ENCODE peak calls at places on chromosomes 4 and X, in five cellular contexts. One of them, this sample, is unnamed.

GRCh38 chrX:39605866-39606265 is 491.9 kb downstream of the BCOR start:
- DNase-seq in NB4: no peak
- DNase-seq in heart left ventricle: no peak
- DNase-seq in heart right ventricle: no peak
- DNase-seq in GM13977: no peak
- DNase-seq in this sample: no peak

GRCh38 chr4:47551682-47552081 is 66.6 kb downstream of the ATP10D start:
- DNase-seq in heart right ventricle: no peak
- DNase-seq in NB4: no peak
- DNase-seq in GM13977: no peak
- DNase-seq in heart left ventricle: no peak
- DNase-seq in this sample: no peak

GRCh38 chrX:20218809-20219505 is 47.8 kb downstream of the RPS6KA3 start:
- DNase-seq in GM13977: no peak
- DNase-seq in heart right ventricle: no peak
- DNase-seq in NB4: no peak
- DNase-seq in heart left ventricle: no peak
- DNase-seq in this sample: peak

GRCh38 chr4:109303141-109303499 is 662 bp upstream of the COL25A1 start:
- DNase-seq in NB4: no peak
- DNase-seq in GM13977: no peak
- DNase-seq in heart right ventricle: no peak
- DNase-seq in heart left ventricle: no peak
- DNase-seq in this sample: no peak

GRCh38 chrX:154317391-154318000 is 21.9 kb downstream of the TKTL1 start:
- DNase-seq in heart right ventricle: no peak
- DNase-seq in NB4: no peak
- DNase-seq in GM13977: no peak
- DNase-seq in heart left ventricle: no peak
- DNase-seq in this sample: no peak

GRCh38 chr4:165208741-165209388 is 1.5 kb downstream of the KLHL2 start:
- DNase-seq in GM13977: no peak
- DNase-seq in heart right ventricle: no peak
- DNase-seq in NB4: peak
- DNase-seq in heart left ventricle: no peak
- DNase-seq in this sample: no peak

GRCh38 chr4:33357121-33357520 is 2637.0 kb downstream of the PCDH7 start:
- DNase-seq in NB4: no peak
- DNase-seq in heart right ventricle: no peak
- DNase-seq in heart left ventricle: no peak
- DNase-seq in GM13977: no peak
- DNase-seq in this sample: no peak

GRCh38 chr4:132669786-132670185 is 479.3 kb upstream of the PCDH10 start:
- DNase-seq in heart left ventricle: no peak
- DNase-seq in NB4: no peak
- DNase-seq in heart right ventricle: no peak
- DNase-seq in GM13977: no peak
- DNase-seq in this sample: no peak

GRCh38 chr4:173226401-173226888 is 57.8 kb downstream of the GALNT7 start:
- DNase-seq in heart left ventricle: no peak
- DNase-seq in NB4: no peak
- DNase-seq in GM13977: no peak
- DNase-seq in heart right ventricle: no peak
- DNase-seq in this sample: no peak

GRCh38 chr4:128573781-128574508 is 235.6 kb upstream of the JADE1 start:
- DNase-seq in NB4: no peak
- DNase-seq in heart right ventricle: no peak
- DNase-seq in heart left ventricle: no peak
- DNase-seq in GM13977: no peak
- DNase-seq in this sample: no peak

GRCh38 chr4:173531085-173531965 is 1.3 kb upstream of the HAND2 start:
- DNase-seq in heart right ventricle: peak
- DNase-seq in GM13977: peak
- DNase-seq in NB4: no peak
- DNase-seq in heart left ventricle: peak
- DNase-seq in this sample: peak

GRCh38 chr4:7960790-7961655 is 21.4 kb upstream of the AFAP1 start:
- DNase-seq in GM13977: peak
- DNase-seq in heart left ventricle: no peak
- DNase-seq in NB4: peak
- DNase-seq in heart right ventricle: no peak
- DNase-seq in this sample: peak

GRCh38 chr4:153137677-153138630 is 66.3 kb upstream of the TRIM2 start:
- DNase-seq in heart left ventricle: no peak
- DNase-seq in heart right ventricle: no peak
- DNase-seq in NB4: peak
- DNase-seq in GM13977: no peak
- DNase-seq in this sample: no peak

GRCh38 chr4:153067376-153067775 is 131.3 kb downstream of the FHDC1 start:
- DNase-seq in heart right ventricle: no peak
- DNase-seq in heart left ventricle: no peak
- DNase-seq in GM13977: no peak
- DNase-seq in NB4: no peak
- DNase-seq in this sample: no peak

GRCh38 chr4:71113294-71113693 is 119.8 kb downstream of the DCK start:
- DNase-seq in NB4: no peak
- DNase-seq in GM13977: no peak
- DNase-seq in heart left ventricle: no peak
- DNase-seq in heart right ventricle: no peak
- DNase-seq in this sample: no peak

GRCh38 chr4:138301536-138301935 is 59.4 kb upstream of the SLC7A11 start:
- DNase-seq in heart right ventricle: no peak
- DNase-seq in NB4: no peak
- DNase-seq in heart left ventricle: no peak
- DNase-seq in GM13977: no peak
- DNase-seq in this sample: no peak

GRCh38 chrX:21479695-21480280 is 105.6 kb downstream of the CNKSR2 start:
- DNase-seq in heart right ventricle: no peak
- DNase-seq in NB4: peak
- DNase-seq in heart left ventricle: no peak
- DNase-seq in GM13977: peak
- DNase-seq in this sample: no peak

GRCh38 chr4:24991015-24991414 is 39.7 kb downstream of the LGI2 start:
- DNase-seq in heart right ventricle: no peak
- DNase-seq in NB4: no peak
- DNase-seq in heart left ventricle: peak
- DNase-seq in GM13977: no peak
- DNase-seq in this sample: no peak

GRCh38 chrX:11412715-11413623 is 119.8 kb downstream of the AMELX start:
- DNase-seq in GM13977: no peak
- DNase-seq in heart right ventricle: no peak
- DNase-seq in heart left ventricle: no peak
- DNase-seq in NB4: no peak
- DNase-seq in this sample: no peak

GRCh38 chrX:40495659-40496058 is 85.1 kb upstream of the ATP6AP2 start:
- DNase-seq in GM13977: no peak
- DNase-seq in heart left ventricle: no peak
- DNase-seq in NB4: no peak
- DNase-seq in heart right ventricle: no peak
- DNase-seq in this sample: no peak

GRCh38 chrX:8971116-8971515 is 62.8 kb downstream of the FAM9B start:
- DNase-seq in heart left ventricle: no peak
- DNase-seq in NB4: peak
- DNase-seq in heart right ventricle: no peak
- DNase-seq in GM13977: peak
- DNase-seq in this sample: no peak

GRCh38 chrX:115679460-115679859 is 118.5 kb downstream of the PLS3 start:
- DNase-seq in heart left ventricle: no peak
- DNase-seq in GM13977: peak
- DNase-seq in heart right ventricle: no peak
- DNase-seq in NB4: peak
- DNase-seq in this sample: no peak

GRCh38 chr4:8646296-8647093 is 53.9 kb downstream of the CPZ start:
- DNase-seq in NB4: no peak
- DNase-seq in heart left ventricle: no peak
- DNase-seq in heart right ventricle: no peak
- DNase-seq in GM13977: no peak
- DNase-seq in this sample: peak

GRCh38 chrX:119693996-119694451 is 1.1 kb upstream of the SEPTIN6 start:
- DNase-seq in GM13977: no peak
- DNase-seq in NB4: no peak
- DNase-seq in heart right ventricle: no peak
- DNase-seq in heart left ventricle: peak
- DNase-seq in this sample: no peak

GRCh38 chrX:33053001-33053400 is 158.3 kb downstream of the DMD start:
- DNase-seq in heart left ventricle: no peak
- DNase-seq in GM13977: no peak
- DNase-seq in NB4: no peak
- DNase-seq in heart right ventricle: no peak
- DNase-seq in this sample: no peak

GRCh38 chr4:26173619-26174018 is 147.2 kb upstream of the RBPJ start:
- DNase-seq in GM13977: no peak
- DNase-seq in heart left ventricle: no peak
- DNase-seq in heart right ventricle: no peak
- DNase-seq in NB4: no peak
- DNase-seq in this sample: no peak

GRCh38 chrX:76643590-76643989 is 216.1 kb downstream of the MAGEE1 start:
- DNase-seq in heart left ventricle: no peak
- DNase-seq in NB4: no peak
- DNase-seq in heart right ventricle: no peak
- DNase-seq in GM13977: no peak
- DNase-seq in this sample: no peak

GRCh38 chr4:107718351-107718965 is 1.6 kb downstream of the PAPSS1 start:
- DNase-seq in GM13977: peak
- DNase-seq in heart left ventricle: no peak
- DNase-seq in heart right ventricle: no peak
- DNase-seq in NB4: peak
- DNase-seq in this sample: no peak

GRCh38 chr4:51885371-51885770 is 42.4 kb downstream of the DCUN1D4 start:
- DNase-seq in NB4: peak
- DNase-seq in heart left ventricle: no peak
- DNase-seq in GM13977: peak
- DNase-seq in heart right ventricle: no peak
- DNase-seq in this sample: no peak

GRCh38 chr4:89561051-89561450 is 253.5 kb upstream of the GPRIN3 start:
- DNase-seq in heart right ventricle: no peak
- DNase-seq in GM13977: no peak
- DNase-seq in heart left ventricle: no peak
- DNase-seq in NB4: no peak
- DNase-seq in this sample: no peak

GRCh38 chrX:39859991-39860861 is 237.5 kb downstream of the BCOR start:
- DNase-seq in heart left ventricle: peak
- DNase-seq in heart right ventricle: no peak
- DNase-seq in NB4: peak
- DNase-seq in GM13977: peak
- DNase-seq in this sample: peak

DNA sequence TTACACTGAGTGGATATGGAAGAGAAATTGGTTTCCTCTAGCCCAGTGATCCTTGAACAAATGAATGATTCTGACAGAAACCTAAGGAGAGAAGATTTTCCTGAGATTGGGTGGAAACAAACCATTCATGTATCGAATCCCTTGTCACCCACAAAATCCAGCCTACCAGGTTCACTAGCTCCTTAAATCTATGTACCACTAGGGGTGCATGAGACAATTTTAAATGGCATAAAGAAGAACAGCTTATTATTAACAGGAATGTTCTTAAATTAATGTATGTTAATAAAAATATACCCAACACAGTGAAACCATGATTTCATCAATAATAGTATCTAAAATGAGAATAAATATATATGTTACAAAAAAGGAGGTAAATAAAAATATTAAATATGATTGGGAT is 118.4 kb upstream of the LNX1 start:
- DNase-seq in GM13977: no peak
- DNase-seq in heart right ventricle: no peak
- DNase-seq in NB4: no peak
- DNase-seq in heart left ventricle: no peak
- DNase-seq in this sample: no peak
- TF ChIP-seq CTCF in GM13977: no peak
- TF ChIP-seq CTCF in heart right ventricle: no peak
- TF ChIP-seq CTCF in NB4: no peak
- TF ChIP-seq CTCF in heart left ventricle: no peak
- TF ChIP-seq CTCF in this sample: no peak

DNA sequence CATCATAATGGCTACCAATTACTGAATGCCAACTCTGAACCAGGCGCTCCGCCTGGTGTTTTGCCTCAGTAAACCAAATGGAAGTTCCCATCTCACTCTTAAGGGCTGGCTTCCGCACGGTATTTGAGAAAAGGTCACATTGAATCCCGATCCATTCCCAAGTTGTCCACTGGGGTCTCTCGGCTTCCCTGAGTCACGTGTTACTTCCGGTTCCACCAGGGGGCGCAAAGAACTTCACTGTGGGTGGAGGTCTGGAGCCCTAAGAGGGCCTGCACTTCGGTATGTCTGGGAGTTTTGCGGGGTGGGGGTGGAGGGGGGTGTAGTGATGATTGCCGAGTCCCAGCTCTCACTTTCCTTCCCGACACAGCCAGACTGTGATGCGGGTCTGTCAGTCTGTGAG is 13.4 kb upstream of the NHS start:
- DNase-seq in NB4: peak
- DNase-seq in heart right ventricle: no peak
- DNase-seq in heart left ventricle: no peak
- DNase-seq in GM13977: no peak
- DNase-seq in this sample: no peak
- TF ChIP-seq CTCF in NB4: peak
- TF ChIP-seq CTCF in heart right ventricle: no peak
- TF ChIP-seq CTCF in heart left ventricle: no peak
- TF ChIP-seq CTCF in GM13977: peak
- TF ChIP-seq CTCF in this sample: no peak

GRCh38 chr4:72430988-72431387 is 138.0 kb downstream of the ADAMTS3 start:
- DNase-seq in NB4: no peak
- DNase-seq in heart left ventricle: no peak
- DNase-seq in GM13977: no peak
- DNase-seq in heart right ventricle: no peak
- DNase-seq in this sample: no peak
- TF ChIP-seq CTCF in NB4: no peak
- TF ChIP-seq CTCF in heart left ventricle: no peak
- TF ChIP-seq CTCF in GM13977: no peak
- TF ChIP-seq CTCF in heart right ventricle: no peak
- TF ChIP-seq CTCF in this sample: no peak

DNA sequence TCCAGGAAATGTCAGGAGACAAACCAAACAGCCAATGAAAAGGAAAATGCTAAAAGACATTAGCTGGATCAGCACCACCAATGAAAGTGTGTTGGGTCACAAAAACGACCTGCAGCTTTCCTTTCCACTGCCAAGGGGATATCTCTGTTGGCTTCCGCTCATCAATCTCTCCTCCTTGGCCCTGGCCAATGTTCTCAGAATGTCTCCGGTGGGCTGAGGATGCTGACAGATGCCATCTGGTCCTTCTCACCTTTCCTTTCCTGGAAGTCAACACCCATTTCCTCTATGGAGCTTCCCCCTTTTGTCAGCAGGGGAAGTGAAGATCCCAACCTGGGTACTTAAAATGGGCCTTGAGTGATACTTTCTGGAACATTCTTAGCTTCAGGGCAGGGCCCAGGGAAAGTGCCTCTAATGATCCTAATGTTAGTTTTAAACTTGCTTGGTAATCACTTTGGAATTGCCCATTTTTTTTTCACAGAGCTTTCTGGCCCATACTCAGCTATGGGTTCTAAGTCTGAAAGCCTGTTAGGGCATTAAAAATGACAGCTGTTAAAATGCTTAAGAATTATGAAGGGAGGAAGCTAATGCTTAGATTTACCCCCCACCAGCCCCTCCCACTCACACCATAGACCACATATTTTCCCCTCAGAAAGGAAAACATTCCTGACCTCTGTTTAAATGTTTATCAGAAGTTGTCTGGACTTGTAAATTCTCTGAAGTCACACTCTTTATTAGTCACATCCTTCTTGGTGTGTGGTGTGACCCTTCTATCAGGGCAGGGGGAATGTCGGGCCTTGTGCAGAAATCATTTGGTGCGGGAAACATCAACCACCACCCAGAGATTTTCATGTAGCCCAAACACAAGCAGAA is 29.2 kb downstream of the IGFBP7 start:
- DNase-seq in NB4: no peak
- DNase-seq in heart right ventricle: no peak
- DNase-seq in heart left ventricle: peak
- DNase-seq in GM13977: no peak
- DNase-seq in this sample: no peak
- TF ChIP-seq CTCF in NB4: no peak
- TF ChIP-seq CTCF in heart right ventricle: no peak
- TF ChIP-seq CTCF in heart left ventricle: no peak
- TF ChIP-seq CTCF in GM13977: no peak
- TF ChIP-seq CTCF in this sample: no peak

This sample was measured in sigmoid colon.